ENCODE peak calls at places on chromosomes 1 and 21, in five cellular contexts. J is hepatocyte; E is mammary epithelial cell; Y is esophagus squamous epithelium; V is CD8-positive, alpha-beta T cell. O is an unnamed sample.
A peak's percentile ranks its signal among the peaks of the same experiment; 100 is the strongest.

GRCh38 chr21:29077651-29078090 is 4.2 kb upstream of the CCT8 start:
- DNase-seq in E (no peak), Y (no peak), J (no peak), V (no peak), O (no peak)

GRCh38 chr1:229710746-229711145 is 84.7 kb downstream of the URB2 start:
- DNase-seq in J (no peak), V (no peak), Y (no peak), E (no peak), O (no peak)

GRCh38 chr1:231236938-231237337 is 4.1 kb upstream of the GNPAT start:
- DNase-seq in J (no peak), Y (no peak), E (no peak), V (no peak), O (no peak)

GRCh38 chr21:39110431-39110830 is 72.8 kb downstream of the PSMG1 start:
- DNase-seq in V (no peak), E (no peak), J (no peak), Y (no peak), O (no peak)

GRCh38 chr1:93532780-93533378 is 85.0 kb downstream of the FNBP1L start:
- DNase-seq in V (no peak), Y (no peak), J (no peak), E (no peak), O (no peak)

GRCh38 chr1:238581332-238581731 is 690.6 kb upstream of the ZP4 start:
- DNase-seq in E (no peak), Y (no peak), V (no peak), J (no peak), O (no peak)

GRCh38 chr1:203440780-203441179 is 34.8 kb upstream of the PRELP start:
- DNase-seq in J (peak; percentile 80), V (no peak), E (peak; percentile 30), Y (no peak), O (peak; percentile 6)

GRCh38 chr1:58839871-58840835 is 56.3 kb upstream of the JUN start:
- DNase-seq in Y (no peak), J (no peak), E (peak; percentile 24), V (no peak), O (no peak)

GRCh38 chr1:98981917-98982513 is 22.6 kb downstream of the PLPPR5 start:
- DNase-seq in E (peak; percentile 54), V (no peak), J (no peak), Y (no peak), O (no peak)

GRCh38 chr1:179178965-179179364 is 50.5 kb downstream of the ABL2 start:
- DNase-seq in Y (no peak), V (no peak), E (peak; percentile 68), J (no peak), O (no peak)

GRCh38 chr1:185939142-185939541 is 205.0 kb downstream of the HMCN1 start:
- DNase-seq in E (peak; percentile 12), Y (no peak), V (no peak), J (no peak), O (no peak)

GRCh38 chr1:98763488-98764141 is 102.1 kb downstream of the SNX7 start:
- DNase-seq in V (no peak), Y (no peak), J (no peak), E (no peak), O (no peak)

GRCh38 chr1:1336931-1337792 is 6.1 kb downstream of the TAS1R3 start:
- DNase-seq in J (no peak), Y (no peak), V (no peak), E (no peak), O (no peak)

GRCh38 chr1:67307251-67308060 is at the start of gene IL12RB2:
- DNase-seq in Y (no peak), V (peak; percentile 18), E (no peak), J (peak; percentile 38), O (no peak)

GRCh38 chr1:67308136-67308535 is 463 bp downstream of the IL12RB2 start:
- DNase-seq in J (no peak), Y (no peak), V (no peak), E (no peak), O (no peak)

GRCh38 chr1:67304023-67304422 is 3.6 kb upstream of the IL12RB2 start:
- DNase-seq in J (no peak), V (no peak), E (no peak), Y (no peak), O (no peak)

GRCh38 chr1:67300561-67300960 is 7.1 kb upstream of the IL12RB2 start:
- DNase-seq in J (no peak), V (no peak), Y (no peak), E (no peak), O (no peak)

GRCh38 chr1:67306547-67306946 is 1.1 kb upstream of the IL12RB2 start:
- DNase-seq in E (no peak), J (no peak), V (no peak), Y (no peak), O (no peak)
- H3K27ac ChIP-seq in E (no peak overlapping the region), J (no peak overlapping the region), V (no peak overlapping the region), Y (no peak overlapping the region), O (no peak overlapping the region)

DNA sequence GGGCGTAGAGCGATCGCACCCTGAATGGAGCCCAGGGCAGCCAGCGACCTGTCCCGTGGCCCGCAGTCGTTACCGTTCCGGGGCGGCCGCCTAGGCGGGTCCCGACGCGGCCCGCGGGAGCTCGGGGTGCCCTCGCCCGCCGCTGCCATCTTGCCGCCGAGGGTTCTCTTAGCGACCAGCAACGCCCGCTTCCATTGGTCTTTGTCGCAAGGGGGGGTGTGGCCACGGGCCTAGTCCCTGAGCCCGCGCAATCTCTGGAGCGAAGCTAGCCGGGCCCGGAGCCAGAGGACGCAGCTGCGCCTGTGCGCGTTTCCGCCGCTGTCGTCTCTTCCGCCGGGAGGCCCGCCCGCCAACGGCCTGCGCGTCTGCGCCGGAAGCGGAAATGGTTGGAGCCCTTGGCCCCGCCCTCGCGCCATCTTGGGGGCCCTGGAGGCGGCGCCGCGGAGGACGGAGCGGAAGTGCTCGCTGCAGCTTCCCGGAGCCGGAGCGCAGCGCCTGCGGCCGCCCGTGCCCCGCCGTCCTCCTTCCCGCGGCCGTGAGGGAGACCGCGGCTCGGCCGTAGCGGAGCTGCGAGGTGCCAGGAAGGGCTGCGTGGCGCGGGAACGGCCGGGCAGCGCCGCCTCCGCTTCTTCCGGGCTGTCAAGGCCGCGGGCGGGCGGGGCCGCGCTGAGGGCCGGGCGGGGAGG is at the start of the genes MORN1 and RER1:
- DNase-seq in Y (peak; percentile 88), E (peak; percentile 99), J (peak; percentile 100), V (peak; percentile 98), O (peak; percentile 99)
- H3K27ac ChIP-seq in Y (peak within 1 kb of the TSS; percentile 96), E (peak within 1 kb of the TSS; percentile 62), J (peak within 1 kb of the TSS; percentile 59), V (peak within 1 kb of the TSS; percentile 67), O (peak within 1 kb of the TSS; percentile 76)

GRCh38 chr1:34781844-34782391 is 904 bp downstream of the GJB3 start:
- DNase-seq in Y (no peak), J (no peak), E (peak; percentile 72), V (no peak), O (no peak)

GRCh38 chr1:34785231-34785874 is 4.3 kb downstream of the GJB3 start:
- DNase-seq in Y (no peak), E (no peak), J (no peak), V (no peak), O (no peak)

GRCh38 chr1:34785875-34786470 is 5.0 kb downstream of the GJB3 start:
- DNase-seq in E (no peak), J (no peak), Y (no peak), V (no peak), O (no peak)

GRCh38 chr1:34786521-34787325 is 5.7 kb downstream of the GJB3 start:
- DNase-seq in E (peak; percentile 48), V (peak; percentile 63), J (peak; percentile 89), Y (no peak), O (peak; percentile 63)

DNA sequence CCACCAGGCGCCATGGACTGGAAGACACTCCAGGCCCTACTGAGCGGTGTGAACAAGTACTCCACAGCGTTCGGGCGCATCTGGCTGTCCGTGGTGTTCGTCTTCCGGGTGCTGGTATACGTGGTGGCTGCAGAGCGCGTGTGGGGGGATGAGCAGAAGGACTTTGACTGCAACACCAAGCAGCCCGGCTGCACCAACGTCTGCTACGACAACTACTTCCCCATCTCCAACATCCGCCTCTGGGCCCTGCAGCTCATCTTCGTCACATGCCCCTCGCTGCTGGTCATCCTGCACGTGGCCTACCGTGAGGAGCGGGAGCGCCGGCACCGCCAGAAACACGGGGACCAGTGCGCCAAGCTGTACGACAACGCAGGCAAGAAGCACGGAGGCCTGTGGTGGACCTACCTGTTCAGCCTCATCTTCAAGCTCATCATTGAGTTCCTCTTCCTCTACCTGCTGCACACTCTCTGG is 3.8 kb downstream of the GJB3 start:
- DNase-seq in Y (no peak), V (no peak), J (no peak), E (no peak), O (no peak)
- H3K27ac ChIP-seq in Y (no peak overlapping the region), V (no peak overlapping the region), J (no peak overlapping the region), E (peak overlapping the region; percentile 80), O (no peak overlapping the region)

GRCh38 chr1:94980049-94980908 is 53.4 kb upstream of the CNN3 start:
- DNase-seq in E (no peak), J (no peak), Y (no peak), V (no peak), O (no peak)

GRCh38 chr1:94982403-94982802 is 55.5 kb upstream of the CNN3 start:
- DNase-seq in V (no peak), E (no peak), J (no peak), Y (no peak), O (no peak)

GRCh38 chr1:94980909-94981252 is 54.0 kb upstream of the CNN3 start:
- DNase-seq in V (no peak), E (no peak), Y (no peak), J (no peak), O (no peak)

GRCh38 chr1:94981574-94981973 is 54.7 kb upstream of the CNN3 start:
- DNase-seq in Y (no peak), J (no peak), V (no peak), E (no peak), O (no peak)

GRCh38 chr1:94983343-94983742 is 56.4 kb upstream of the CNN3 start:
- DNase-seq in Y (no peak), E (peak; percentile 56), J (peak; percentile 60), V (no peak), O (no peak)
- H3K27ac ChIP-seq in Y (peak overlapping the region; percentile 54), E (no peak overlapping the region), J (no peak overlapping the region), V (no peak overlapping the region), O (no peak overlapping the region)

GRCh38 chr1:23459338-23459757 is 24.6 kb downstream of the ASAP3 start:
- DNase-seq in J (no peak), E (no peak), Y (no peak), V (no peak), O (no peak)

GRCh38 chr1:23463286-23463685 is 20.7 kb downstream of the ASAP3 start:
- DNase-seq in V (no peak), J (no peak), Y (no peak), E (no peak), O (no peak)

GRCh38 chr1:23461050-23461449 is 22.9 kb downstream of the ASAP3 start:
- DNase-seq in V (no peak), E (no peak), J (no peak), Y (no peak), O (no peak)

GRCh38 chr1:23462766-23463165 is 21.2 kb downstream of the ASAP3 start:
- DNase-seq in V (no peak), Y (no peak), J (no peak), E (no peak), O (no peak)

GRCh38 chr1:23460519-23460918 is 23.5 kb downstream of the ASAP3 start:
- DNase-seq in Y (no peak), J (no peak), V (no peak), E (peak; percentile 47), O (no peak)
- H3K27ac ChIP-seq in Y (no peak overlapping the region), J (no peak overlapping the region), V (no peak overlapping the region), E (no peak overlapping the region), O (no peak overlapping the region)

GRCh38 chr1:61782771-61783170 is 40.5 kb downstream of the PATJ start:
- DNase-seq in Y (no peak), V (peak; percentile 66), E (no peak), J (no peak), O (peak; percentile 20)
- H3K27ac ChIP-seq in Y (no peak overlapping the region), V (peak overlapping the region; percentile 24), E (no peak overlapping the region), J (no peak overlapping the region), O (no peak overlapping the region)

O was measured in DND-41.